ENCODE peak calls at places on chromosomes 5 and 9, in eight cellular contexts. Y, E, C, B, V, Z, T and M are unnamed samples.
A peak's percentile ranks its signal among the peaks of the same experiment; 100 is the strongest.

GRCh38 chr5:172769324-172769597 is 1.7 kb downstream of the DUSP1 start:
- DNase-seq in T (no peak), V (no peak), C (no peak), Y (no peak), Z (no peak), E (no peak), B (no peak), M (no peak)

GRCh38 chr9:83385317-83385716 is 152.9 kb downstream of the FRMD3 start:
- DNase-seq in T (no peak), B (no peak), V (peak; percentile 3), E (no peak), Y (no peak), C (no peak), Z (no peak), M (peak; percentile 12)

GRCh38 chr5:11797132-11797531 is 107.1 kb downstream of the CTNND2 start:
- DNase-seq in Y (no peak), B (no peak), V (no peak), E (no peak), Z (no peak), T (no peak), C (no peak), M (no peak)

GRCh38 chr5:37787742-37788141 is 52.1 kb downstream of the GDNF start:
- DNase-seq in Z (no peak), E (peak; percentile 17), B (no peak), C (no peak), V (no peak), Y (no peak), T (no peak), M (no peak)

GRCh38 chr9:122056484-122056883 is 36.6 kb downstream of the TTLL11 start:
- DNase-seq in V (peak; percentile 12), E (peak; percentile 11), T (no peak), Y (no peak), Z (no peak), B (no peak), C (no peak), M (peak; percentile 34)

GRCh38 chr9:121133104-121133816 is 58.5 kb downstream of the CNTRL start:
- DNase-seq in E (peak; percentile 77), Z (no peak), B (peak; percentile 75), Y (peak; percentile 91), T (peak; percentile 56), C (no peak), V (no peak), M (no peak)

GRCh38 chr5:78698218-78698751 is 49.7 kb upstream of the LHFPL2 start:
- DNase-seq in Z (no peak), E (no peak), T (no peak), Y (no peak), V (peak; percentile 12), C (no peak), B (no peak), M (no peak)

GRCh38 chr9:121765021-121765950 is 113.9 kb downstream of the DAB2IP start:
- DNase-seq in C (no peak), Z (no peak), V (peak; percentile 88), T (peak; percentile 24), E (peak; percentile 90), B (peak; percentile 73), Y (no peak), M (no peak)

GRCh38 chr9:133449760-133450159 is 10.0 kb upstream of the CACFD1 start:
- DNase-seq in C (no peak), B (peak; percentile 90), E (peak; percentile 50), Z (no peak), Y (peak; percentile 74), V (no peak), T (peak; percentile 57), M (no peak)

GRCh38 chr5:108382784-108383358 is 973 bp upstream of the FBXL17 start:
- DNase-seq in E (no peak), B (no peak), T (peak; percentile 16), Z (no peak), Y (no peak), V (no peak), C (no peak), M (no peak)

GRCh38 chr5:139693676-139694364 is 45.7 kb downstream of the CXXC5 start:
- DNase-seq in Z (no peak), C (no peak), Y (no peak), V (no peak), E (no peak), B (no peak), T (no peak), M (no peak)

GRCh38 chr5:75603421-75603820 is 7.8 kb upstream of the ANKDD1B start:
- DNase-seq in Z (no peak), V (peak; percentile 66), Y (no peak), C (no peak), E (no peak), T (no peak), B (no peak), M (no peak)

GRCh38 chr5:150147580-150148407 is 7.9 kb downstream of the PDGFRB start:
- DNase-seq in Y (no peak), B (no peak), Z (no peak), T (no peak), C (no peak), E (no peak), V (no peak), M (no peak)

GRCh38 chr9:121557581-121558422 is 58.2 kb upstream of the GGTA1 start:
- DNase-seq in B (peak; percentile 68), E (no peak), V (peak; percentile 83), C (peak; percentile 77), Y (peak; percentile 85), Z (no peak), T (peak; percentile 45), M (no peak)

GRCh38 chr5:180860273-180860886 is 696 bp downstream of the ZFP62 start:
- DNase-seq in E (peak; percentile 65), B (no peak), V (no peak), Z (peak; percentile 51), Y (peak; percentile 87), C (no peak), T (peak; percentile 42), M (peak; percentile 72)

GRCh38 chr9:133973791-133974630 is 18.1 kb downstream of the VAV2 start:
- DNase-seq in V (no peak), Y (peak; percentile 74), Z (no peak), T (peak; percentile 77), E (peak; percentile 63), B (peak; percentile 65), C (no peak), M (no peak)

GRCh38 chr9:128898845-128899565 is 17.1 kb downstream of the LRRC8A start:
- DNase-seq in T (no peak), Y (no peak), Z (no peak), V (no peak), E (no peak), C (no peak), B (no peak), M (no peak)

DNA sequence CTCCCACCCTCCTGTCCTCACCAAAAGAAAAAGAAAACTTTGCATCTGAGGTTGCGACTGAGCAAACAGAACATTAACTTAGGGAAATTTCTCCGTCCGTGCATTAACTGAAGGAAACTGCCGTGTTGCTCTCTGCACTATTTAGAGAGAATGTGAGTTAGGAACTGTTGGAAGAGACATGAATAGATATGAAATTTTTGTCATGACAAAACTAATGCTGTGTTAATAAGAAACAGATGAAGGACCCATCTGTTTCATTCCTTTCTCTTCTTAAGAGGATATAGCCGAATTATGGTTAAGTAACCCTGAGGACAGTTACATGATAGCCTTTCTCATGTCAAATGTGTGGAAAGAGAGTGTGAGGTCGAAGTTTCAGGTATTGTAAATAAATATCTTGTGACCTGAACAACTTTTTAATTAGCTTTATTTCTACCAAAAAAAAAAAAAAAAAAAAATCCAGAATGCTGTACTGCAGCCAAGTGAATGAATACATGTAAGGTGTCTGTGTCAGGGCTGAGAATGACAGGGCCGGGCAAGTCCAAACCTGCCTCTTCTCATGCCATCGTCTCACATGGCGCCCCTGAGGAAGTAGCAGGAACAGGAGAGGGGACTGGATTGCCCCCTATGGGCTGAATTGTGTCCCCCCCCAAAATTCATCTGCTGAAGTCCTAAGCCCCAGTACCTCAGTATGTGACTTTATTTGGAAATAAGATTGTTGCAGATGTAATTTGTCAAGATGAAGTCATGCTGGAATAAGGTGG is 35.6 kb upstream of the ANKRD33B start:
- DNase-seq in E (no peak), T (no peak), V (no peak), B (no peak), Z (no peak), C (no peak), Y (no peak), M (no peak)
- TF ChIP-seq CTCF in E (no peak), T (no peak), V (no peak), B (no peak), Z (peak; percentile 19), C (no peak), Y (no peak), M (no peak)

GRCh38 chr9:130659699-130660248 is 4.6 kb upstream of the PRDM12 start:
- DNase-seq in B (no peak), Z (no peak), C (no peak), V (no peak), T (no peak), E (no peak), Y (no peak), M (no peak)
- TF ChIP-seq POLR2AphosphoS5 in B (no peak), Z (no peak), C (no peak), V (no peak), T (no peak), E (no peak), Y (no peak), M (no peak)

DNA sequence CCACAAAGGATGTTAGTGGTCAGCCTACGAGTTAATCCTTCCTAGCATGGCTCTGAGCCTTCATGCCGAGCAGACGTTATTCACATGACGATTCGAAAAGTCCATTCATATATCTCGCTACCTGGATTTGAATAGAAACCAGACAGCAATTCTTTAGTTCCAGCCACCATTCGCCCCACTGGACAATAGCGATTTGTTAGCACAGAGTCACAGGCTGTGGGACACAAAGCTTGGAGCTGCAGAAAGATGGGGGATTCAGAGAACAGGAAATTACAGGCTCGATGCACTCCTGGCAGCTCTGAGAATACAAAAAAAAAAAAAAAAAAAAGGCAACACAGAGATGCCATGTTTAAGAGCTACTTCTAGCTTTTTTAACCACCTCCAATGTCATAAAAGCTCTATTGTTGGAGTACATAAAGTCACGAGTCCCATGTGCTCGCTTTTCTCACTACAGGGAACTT is 110.7 kb downstream of the NR6A1 start:
- DNase-seq in Z (no peak), C (no peak), T (peak; percentile 11), B (no peak), V (peak; percentile 87), Y (no peak), E (peak; percentile 36), M (no peak)
- TF ChIP-seq POLR2A in Z (no peak), C (no peak), T (peak; percentile 13), B (no peak), V (peak; percentile 78), Y (no peak), E (no peak), M (no peak)

GRCh38 chr5:54062958-54063357 is 247.4 kb downstream of the ARL15 start:
- DNase-seq in C (no peak), Y (no peak), T (no peak), V (peak; percentile 42), Z (no peak), E (no peak), B (no peak), M (no peak)

GRCh38 chr5:54063817-54064216 is 246.6 kb downstream of the ARL15 start:
- DNase-seq in Z (no peak), V (no peak), B (no peak), C (no peak), E (no peak), Y (no peak), T (no peak), M (no peak)

DNA sequence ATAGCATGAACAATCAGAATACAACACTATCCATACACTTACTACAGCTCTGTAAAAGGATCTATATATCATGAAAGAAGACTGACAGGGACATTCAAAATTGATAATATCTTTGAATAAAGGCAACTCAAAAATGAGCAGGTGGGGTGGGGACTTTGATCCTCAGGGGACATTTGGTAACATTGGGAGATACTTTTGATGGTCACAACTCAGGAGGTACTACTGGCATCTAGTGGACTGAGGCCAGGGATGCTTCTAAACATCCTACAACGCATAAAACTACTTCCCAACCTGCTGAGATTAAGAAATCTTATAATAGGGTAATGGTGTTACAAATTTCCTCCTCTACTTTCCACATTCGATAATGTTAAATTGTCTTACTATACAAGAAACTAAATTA is 243.9 kb downstream of the ARL15 start:
- DNase-seq in Y (no peak), B (no peak), V (no peak), C (no peak), E (no peak), T (no peak), Z (no peak), M (no peak)
- TF ChIP-seq CTCF in Y (no peak), B (no peak), V (no peak), C (no peak), E (peak; percentile 32), T (no peak), Z (peak; percentile 31), M (no peak)